ENCODE peak calls at places on chromosome 17, in ten cellular contexts. M, U, N, K, I, D, W, X, Q and E are unnamed samples.

GRCh38 chr17:44781553-44782348 is 23.0 kb downstream of the ADAM11 start:
- DNase-seq in M (no peak), U (no peak), N (no peak), K (no peak), I (no peak), D (no peak), W (no peak), X (no peak), Q (no peak), E (no peak)

GRCh38 chr17:81635973-81636504 is 873 bp downstream of the NPLOC4 start:
- DNase-seq in M (no peak), U (no peak), N (no peak), K (no peak), I (no peak), D (no peak), W (no peak), X (no peak), Q (no peak), E (no peak)

GRCh38 chr17:43094129-43094834 is 30.9 kb downstream of the BRCA1 start:
- DNase-seq in M (no peak), U (no peak), N (no peak), K (no peak), I (no peak), D (no peak), W (no peak), X (no peak), Q (no peak), E (no peak)

GRCh38 chr17:81395600-81396277 is 482 bp downstream of the BAHCC1 start:
- DNase-seq in M (no peak), U (no peak), N (no peak), K (no peak), I (no peak), D (no peak), W (no peak), X (no peak), Q (no peak), E (no peak)

GRCh38 chr17:7313028-7313889 is 1.9 kb downstream of the GPS2 start:
- DNase-seq in M (no peak), U (no peak), N (peak), K (no peak), I (no peak), D (no peak), W (no peak), X (no peak), Q (no peak), E (no peak)

GRCh38 chr17:45276031-45276430 is 14.1 kb upstream of the SPATA32 start:
- DNase-seq in M (no peak), U (no peak), N (no peak), K (no peak), I (no peak), D (no peak), W (no peak), X (no peak), Q (no peak), E (no peak)

GRCh38 chr17:14864127-14864526 is 401.0 kb downstream of the PMP22 start:
- DNase-seq in M (no peak), U (no peak), N (no peak), K (no peak), I (no peak), D (no peak), W (no peak), X (no peak), Q (no peak), E (no peak)

GRCh38 chr17:50263293-50264262 is 10.7 kb upstream of the TMEM92 start:
- DNase-seq in M (no peak), U (no peak), N (no peak), K (no peak), I (no peak), D (peak), W (no peak), X (no peak), Q (no peak), E (peak)

GRCh38 chr17:44828919-44829557 is 1.0 kb downstream of the GJC1 start:
- DNase-seq in M (no peak), U (no peak), N (no peak), K (no peak), I (no peak), D (no peak), W (no peak), X (no peak), Q (no peak), E (no peak)

GRCh38 chr17:63039342-63039741 is 73.3 kb downstream of the TANC2 start:
- DNase-seq in M (no peak), U (no peak), N (no peak), K (no peak), I (no peak), D (no peak), W (no peak), X (no peak), Q (no peak), E (no peak)

GRCh38 chr17:43766413-43767052 is 7.9 kb upstream of the SOST start:
- DNase-seq in M (peak), U (no peak), N (peak), K (no peak), I (peak), D (no peak), W (peak), X (no peak), Q (peak), E (no peak)

GRCh38 chr17:40362696-40363479 is 1.6 kb downstream of the GJD3 start:
- DNase-seq in M (peak), U (no peak), N (peak), K (no peak), I (peak), D (no peak), W (peak), X (no peak), Q (peak), E (peak)

GRCh38 chr17:57569860-57570259 is 175.2 kb downstream of the CCDC182 start:
- DNase-seq in M (no peak), U (no peak), N (no peak), K (no peak), I (no peak), D (no peak), W (no peak), X (no peak), Q (no peak), E (no peak)

GRCh38 chr17:7767425-7768021 is 50.0 kb downstream of the DNAH2 start:
- DNase-seq in M (no peak), U (no peak), N (no peak), K (no peak), I (no peak), D (no peak), W (no peak), X (no peak), Q (no peak), E (no peak)

GRCh38 chr17:6712854-6713129 is 377 bp downstream of the SLC13A5 start:
- DNase-seq in M (no peak), U (no peak), N (no peak), K (no peak), I (no peak), D (no peak), W (no peak), X (no peak), Q (no peak), E (no peak)

GRCh38 chr17:65243838-65244237 is 106.7 kb downstream of the RGS9 start:
- DNase-seq in M (no peak), U (no peak), N (no peak), K (no peak), I (peak), D (no peak), W (no peak), X (no peak), Q (no peak), E (no peak)

GRCh38 chr17:70158581-70158980 is 10.8 kb upstream of the KCNJ2 start:
- DNase-seq in M (no peak), U (no peak), N (no peak), K (no peak), I (no peak), D (no peak), W (no peak), X (no peak), Q (no peak), E (no peak)

GRCh38 chr17:79916991-79917901 is 78.0 kb upstream of the CBX4 start:
- DNase-seq in M (no peak), U (no peak), N (no peak), K (no peak), I (no peak), D (no peak), W (no peak), X (no peak), Q (no peak), E (no peak)

GRCh38 chr17:5078106-5079028 is at the start of gene ZFP3:
- DNase-seq in M (peak), U (no peak), N (peak), K (peak), I (no peak), D (no peak), W (peak), X (peak), Q (no peak), E (peak)

GRCh38 chr17:1203111-1203966 is 23.6 kb upstream of the ABR start:
- DNase-seq in M (peak), U (no peak), N (peak), K (no peak), I (no peak), D (no peak), W (peak), X (no peak), Q (peak), E (no peak)

GRCh38 chr17:79843475-79843916 is 4.3 kb upstream of the CBX4 start:
- DNase-seq in M (no peak), U (no peak), N (peak), K (no peak), I (no peak), D (no peak), W (no peak), X (no peak), Q (no peak), E (no peak)

GRCh38 chr17:72747416-72747815 is 345.1 kb downstream of the SLC39A11 start:
- DNase-seq in M (no peak), U (no peak), N (no peak), K (no peak), I (no peak), D (no peak), W (no peak), X (no peak), Q (no peak), E (no peak)

GRCh38 chr17:56292628-56293027 is 139.4 kb downstream of the ANKFN1 start:
- DNase-seq in M (no peak), U (no peak), N (no peak), K (no peak), I (no peak), D (no peak), W (no peak), X (no peak), Q (no peak), E (no peak)

GRCh38 chr17:49482144-49482817 is 12.8 kb upstream of the NGFR start:
- DNase-seq in M (no peak), U (no peak), N (no peak), K (no peak), I (no peak), D (no peak), W (no peak), X (no peak), Q (peak), E (no peak)

GRCh38 chr17:8466466-8466865 is 30.8 kb downstream of the NDEL1 start:
- DNase-seq in M (no peak), U (no peak), N (no peak), K (no peak), I (no peak), D (no peak), W (no peak), X (no peak), Q (no peak), E (no peak)

GRCh38 chr17:48486557-48486956 is 44.3 kb downstream of the HOXB1 start:
- DNase-seq in M (no peak), U (no peak), N (no peak), K (no peak), I (peak), D (no peak), W (no peak), X (no peak), Q (peak), E (no peak)

GRCh38 chr17:44989552-44990138 is 21.5 kb upstream of the C1QL1 start:
- DNase-seq in M (no peak), U (no peak), N (no peak), K (peak), I (no peak), D (no peak), W (no peak), X (no peak), Q (no peak), E (no peak)

GRCh38 chr17:42184717-42185496 is at the start of gene HCRT:
- DNase-seq in M (no peak), U (no peak), N (no peak), K (no peak), I (no peak), D (no peak), W (no peak), X (no peak), Q (no peak), E (no peak)

GRCh38 chr17:7558544-7559306 is at the start of gene TNFSF13:
- DNase-seq in M (peak), U (no peak), N (no peak), K (no peak), I (no peak), D (peak), W (peak), X (no peak), Q (no peak), E (peak)

GRCh38 chr17:30950189-30950588 is 20.6 kb upstream of the RNF135 start:
- DNase-seq in M (no peak), U (no peak), N (no peak), K (no peak), I (no peak), D (no peak), W (no peak), X (no peak), Q (no peak), E (no peak)

GRCh38 chr17:58079300-58080033 is 3.8 kb upstream of the DYNLL2 start:
- DNase-seq in M (no peak), U (no peak), N (no peak), K (no peak), I (no peak), D (no peak), W (no peak), X (peak), Q (no peak), E (no peak)

GRCh38 chr17:49365667-49366066 is 3.6 kb upstream of the ZNF652 start:
- DNase-seq in M (no peak), U (no peak), N (no peak), K (no peak), I (peak), D (no peak), W (no peak), X (no peak), Q (no peak), E (no peak)

GRCh38 chr17:9021158-9021984 is at the start of gene NTN1:
- DNase-seq in M (peak), U (no peak), N (peak), K (no peak), I (no peak), D (peak), W (no peak), X (no peak), Q (peak), E (no peak)

GRCh38 chr17:66904760-66905637 is 59.5 kb upstream of the CACNG4 start:
- DNase-seq in M (peak), U (no peak), N (no peak), K (no peak), I (no peak), D (no peak), W (no peak), X (no peak), Q (no peak), E (no peak)

GRCh38 chr17:80443916-80444708 is 29.1 kb downstream of the ENDOV start:
- DNase-seq in M (no peak), U (no peak), N (peak), K (no peak), I (no peak), D (no peak), W (no peak), X (no peak), Q (no peak), E (no peak)

GRCh38 chr17:56908061-56908542 is 5.7 kb downstream of the TRIM25 start:
- DNase-seq in M (peak), U (no peak), N (no peak), K (peak), I (no peak), D (no peak), W (peak), X (peak), Q (no peak), E (no peak)

GRCh38 chr17:17818088-17818526 is 18.7 kb downstream of the SREBF1 start:
- DNase-seq in M (no peak), U (no peak), N (no peak), K (no peak), I (no peak), D (no peak), W (no peak), X (no peak), Q (peak), E (no peak)

GRCh38 chr17:2871720-2872119 is 75.5 kb downstream of the RAP1GAP2 start:
- DNase-seq in M (no peak), U (no peak), N (no peak), K (no peak), I (no peak), D (no peak), W (no peak), X (no peak), Q (no peak), E (no peak)

GRCh38 chr17:2865228-2865627 is 69.0 kb downstream of the RAP1GAP2 start:
- DNase-seq in M (peak), U (no peak), N (no peak), K (no peak), I (no peak), D (no peak), W (no peak), X (no peak), Q (no peak), E (no peak)

GRCh38 chr17:2869604-2870003 is 73.4 kb downstream of the RAP1GAP2 start:
- DNase-seq in M (no peak), U (no peak), N (no peak), K (no peak), I (no peak), D (no peak), W (no peak), X (no peak), Q (no peak), E (no peak)

GRCh38 chr17:2871205-2871604 is 75.0 kb downstream of the RAP1GAP2 start:
- DNase-seq in M (no peak), U (no peak), N (peak), K (no peak), I (no peak), D (no peak), W (no peak), X (no peak), Q (no peak), E (no peak)

DNA sequence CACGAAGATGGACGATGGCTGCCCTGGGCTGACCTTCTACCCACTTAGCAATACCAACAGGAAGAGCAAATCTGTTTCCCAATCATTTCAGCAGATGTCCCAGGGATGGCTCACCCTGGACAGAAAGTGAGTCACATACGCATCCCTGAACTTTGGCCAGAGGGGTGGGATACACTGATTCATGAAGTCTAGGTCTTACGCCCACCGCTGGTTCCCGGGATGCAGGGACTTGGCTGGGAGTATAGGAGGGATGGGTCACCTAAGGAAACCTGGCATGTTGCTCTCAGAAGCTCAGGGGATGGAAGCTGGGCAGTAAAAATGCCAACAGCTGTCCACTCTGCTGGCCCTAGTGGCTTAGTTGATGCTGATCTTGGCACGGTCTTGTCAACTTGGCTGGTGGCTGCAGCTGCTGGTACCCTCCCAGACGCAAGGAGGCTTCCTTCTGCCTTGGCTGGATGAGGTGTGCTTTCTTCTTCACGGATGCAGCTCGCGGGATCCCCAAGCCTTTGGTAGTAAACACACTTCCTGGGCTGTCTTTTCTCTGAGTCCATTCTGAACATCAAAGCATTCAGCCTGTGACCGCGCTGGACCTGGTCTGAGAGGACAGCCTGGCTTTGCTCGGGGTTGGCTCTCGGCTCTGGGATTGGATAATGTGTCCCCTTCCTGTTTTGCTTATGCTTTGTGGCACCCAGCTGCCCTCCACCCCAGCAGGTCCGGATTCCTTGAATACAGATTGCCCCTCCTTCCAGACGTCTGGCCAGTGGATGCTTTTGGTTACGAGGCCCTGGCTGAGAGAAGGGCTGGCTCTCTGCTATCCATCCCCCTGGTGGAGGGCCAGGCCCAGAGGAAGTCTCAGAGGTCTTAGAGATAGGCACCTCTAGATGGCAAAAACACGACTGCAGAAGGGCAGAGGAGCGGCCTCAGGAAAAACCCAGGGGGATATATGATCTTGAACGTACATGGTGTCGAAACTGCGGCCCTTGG is 71.5 kb downstream of the RAP1GAP2 start:
- DNase-seq in M (no peak), U (no peak), N (peak), K (no peak), I (no peak), D (no peak), W (no peak), X (no peak), Q (no peak), E (no peak)
- H3K4me3 ChIP-seq in M (no peak), U (no peak), N (no peak), K (no peak), I (no peak), D (no peak), W (no peak), X (no peak), Q (no peak), E (no peak)

DNA sequence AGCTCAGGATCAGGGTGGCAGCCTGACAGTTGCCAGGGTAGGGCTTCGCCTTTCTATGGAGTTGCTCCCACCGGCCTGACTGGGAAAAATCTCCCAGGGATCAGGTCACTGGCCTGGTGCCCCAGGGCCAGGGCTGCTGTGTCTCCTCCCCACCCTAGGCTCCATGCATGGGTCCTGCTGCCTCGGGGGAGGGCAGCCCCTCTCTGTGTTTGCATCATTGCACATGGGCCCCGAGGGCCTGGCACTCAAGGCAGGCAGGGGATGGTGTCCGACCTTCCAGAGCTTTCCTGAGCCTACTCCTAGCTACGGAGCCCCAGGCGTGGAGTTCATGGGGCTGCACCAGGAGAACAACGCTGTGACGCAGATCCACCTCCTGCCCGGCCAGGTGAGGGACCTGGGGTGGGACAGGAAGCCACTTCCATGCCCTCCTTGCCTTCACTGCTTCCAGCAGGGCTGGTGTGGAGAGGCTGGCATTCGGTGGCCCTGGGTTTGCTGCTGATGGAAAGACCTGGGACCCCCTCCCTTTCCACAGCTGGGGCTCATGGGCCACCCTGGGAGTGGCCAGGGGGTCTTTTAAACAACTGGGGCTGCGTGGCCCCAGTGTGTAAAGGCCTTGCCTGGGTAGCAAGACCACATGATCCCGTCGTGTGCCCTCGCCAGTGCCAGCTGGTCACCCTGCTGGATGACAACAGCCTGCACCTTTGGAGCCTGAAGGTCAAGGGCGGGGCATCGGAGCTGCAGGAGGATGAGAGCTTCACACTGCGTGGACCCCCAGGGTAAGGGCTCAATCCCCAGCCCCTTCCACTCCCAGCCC is 29.5 kb upstream of the MYO15B start:
- DNase-seq in M (no peak), U (no peak), N (no peak), K (no peak), I (no peak), D (no peak), W (no peak), X (no peak), Q (no peak), E (no peak)
- H3K27ac ChIP-seq in M (peak), U (peak), N (no peak), K (no peak), I (peak), D (no peak), W (no peak), X (no peak), Q (no peak), E (peak)

GRCh38 chr17:76543482-76544122 is 3.8 kb downstream of the PRCD start:
- DNase-seq in M (no peak), U (no peak), N (no peak), K (no peak), I (no peak), D (no peak), W (no peak), X (no peak), Q (no peak), E (no peak)
- TF ChIP-seq POLR2AphosphoS5 in M (no peak), U (no peak), N (no peak), K (no peak), I (no peak), D (no peak), W (peak), X (no peak), Q (no peak), E (no peak)

GRCh38 chr17:2854662-2855061 is 58.4 kb downstream of the RAP1GAP2 start:
- DNase-seq in M (peak), U (no peak), N (no peak), K (no peak), I (no peak), D (no peak), W (no peak), X (no peak), Q (no peak), E (no peak)
- H3K4me3 ChIP-seq in M (peak), U (peak), N (peak), K (no peak), I (peak), D (peak), W (peak), X (peak), Q (no peak), E (peak)

GRCh38 chr17:77853208-77853977 is 105.1 kb upstream of the TNRC6C start:
- DNase-seq in M (no peak), U (no peak), N (no peak), K (no peak), I (no peak), D (no peak), W (no peak), X (no peak), Q (no peak), E (no peak)
- H3K27ac ChIP-seq in M (no peak), U (no peak), N (no peak), K (no peak), I (no peak), D (no peak), W (no peak), X (no peak), Q (no peak), E (no peak)

GRCh38 chr17:28500712-28501379 is 5.3 kb upstream of the FOXN1 start:
- DNase-seq in M (no peak), U (no peak), N (no peak), K (peak), I (no peak), D (no peak), W (no peak), X (no peak), Q (peak), E (no peak)
- TF ChIP-seq POLR2AphosphoS5 in M (no peak), U (no peak), N (no peak), K (peak), I (no peak), D (no peak), W (no peak), X (no peak), Q (no peak), E (no peak)